ENCODE peak calls at places on chromosome 4, in seven cellular contexts. A is IMR-90, L is mesendoderm, G is neuronal stem cell, O is H9, U is trophoblast cell, Q is H1. H is an unnamed sample.

GRCh38 chr4:11158971-11159370 is 269.7 kb downstream of the HS3ST1 start:
- DNase-seq in U (no peak), A (no peak), G (no peak), O (no peak), Q (no peak), L (no peak), H (no peak)

GRCh38 chr4:121705521-121705920 is 8.7 kb upstream of the ANXA5 start:
- DNase-seq in G (no peak), Q (no peak), O (no peak), A (no peak), L (no peak), U (no peak), H (no peak)

GRCh38 chr4:51930557-51930956 is 87.6 kb downstream of the DCUN1D4 start:
- DNase-seq in L (no peak), Q (no peak), A (no peak), O (no peak), G (no peak), U (no peak), H (peak)

GRCh38 chr4:24743931-24744330 is 51.4 kb upstream of the SOD3 start:
- DNase-seq in G (peak), Q (no peak), O (peak), L (peak), A (peak), U (peak), H (no peak)

GRCh38 chr4:70734971-70735370 is 13.2 kb downstream of the RUFY3 start:
- DNase-seq in O (no peak), G (no peak), L (no peak), U (no peak), A (no peak), Q (no peak), H (no peak)

GRCh38 chr4:7970031-7970946 is 30.6 kb upstream of the AFAP1 start:
- DNase-seq in G (no peak), U (peak), L (peak), Q (no peak), O (no peak), A (peak), H (peak)

GRCh38 chr4:176583278-176583677 is 209.4 kb downstream of the VEGFC start:
- DNase-seq in U (no peak), O (no peak), A (no peak), Q (no peak), G (no peak), L (no peak), H (no peak)

GRCh38 chr4:56871357-56871993 is 36.2 kb upstream of the REST start:
- DNase-seq in L (peak), A (no peak), Q (no peak), G (peak), U (no peak), O (peak), H (no peak)

GRCh38 chr4:28654618-28655017 is 1794.0 kb downstream of the STIM2 start:
- DNase-seq in Q (no peak), U (no peak), A (peak), G (no peak), L (no peak), O (no peak), H (no peak)

GRCh38 chr4:15754323-15754722 is 23.8 kb upstream of the CD38 start:
- DNase-seq in L (no peak), G (no peak), U (no peak), O (no peak), A (peak), Q (no peak), H (peak)

GRCh38 chr4:53601251-53601764 is 10.0 kb upstream of the LNX1 start:
- DNase-seq in Q (peak), U (peak), A (no peak), O (peak), L (peak), G (no peak), H (no peak)

GRCh38 chr4:18406220-18406619 is 384.7 kb upstream of the LCORL start:
- DNase-seq in Q (no peak), O (no peak), L (no peak), G (no peak), U (no peak), A (no peak), H (no peak)

GRCh38 chr4:54568184-54568583 is 89.6 kb upstream of the KIT start:
- DNase-seq in L (no peak), O (no peak), U (peak), A (peak), G (no peak), Q (no peak), H (peak)

GRCh38 chr4:88283661-88284377 is 542 bp downstream of the PPM1K start:
- DNase-seq in A (peak), U (peak), Q (no peak), G (peak), O (peak), L (peak), H (peak)

DNA sequence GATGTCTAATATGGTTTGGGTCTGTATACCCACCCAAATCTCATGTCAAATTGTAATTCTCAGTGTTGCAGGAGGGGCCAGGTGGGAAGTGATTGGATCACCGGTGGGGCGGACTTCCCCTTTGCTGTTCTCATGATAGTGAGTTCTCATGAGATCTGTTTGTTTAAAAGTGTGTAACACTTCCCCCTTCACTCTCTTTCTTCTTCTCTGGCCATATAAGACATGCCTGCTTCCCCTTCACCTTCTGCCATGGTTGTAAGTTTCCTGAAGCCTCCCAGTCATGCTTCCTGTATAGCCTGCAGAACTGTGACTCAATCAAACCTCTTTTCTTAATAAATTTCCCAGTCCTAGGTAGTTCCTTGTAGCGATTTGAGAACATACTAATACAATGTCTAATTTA is 19.7 kb upstream of the SCRG1 start:
- DNase-seq in L (no peak), A (no peak), U (no peak), Q (no peak), O (no peak), G (no peak), H (no peak)
- H2AK5ac ChIP-seq in L (no peak), A (no peak), U (no peak), Q (no peak), O (no peak), G (no peak), H (no peak)

DNA sequence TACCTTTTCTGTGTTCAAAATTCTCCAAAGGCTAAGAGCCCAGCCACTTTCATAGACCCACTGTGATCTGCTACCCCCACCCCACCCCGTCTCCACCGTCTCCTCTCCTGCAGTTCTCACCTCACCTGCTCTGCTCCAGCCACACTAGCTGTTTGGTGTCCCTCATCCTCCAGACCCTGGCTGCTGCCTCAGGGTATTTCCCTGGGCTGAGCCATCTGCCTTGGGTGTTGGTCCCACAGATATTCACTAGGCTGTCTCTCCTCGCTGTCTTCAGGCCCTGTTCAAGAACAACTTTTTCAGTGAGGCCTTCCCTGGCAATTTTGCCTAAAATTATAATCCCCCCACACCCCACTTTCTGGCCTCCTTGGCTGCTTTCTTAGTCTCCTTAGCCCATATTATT is 31.8 kb upstream of the DAPP1 start:
- DNase-seq in O (no peak), A (no peak), Q (no peak), L (no peak), U (peak), G (no peak), H (no peak)
- H2AK5ac ChIP-seq in O (no peak), A (no peak), Q (no peak), L (no peak), U (no peak), G (no peak), H (no peak)

GRCh38 chr4:25743971-25744370 is 88.3 kb downstream of the SLC34A2 start:
- DNase-seq in U (no peak), Q (no peak), L (peak), A (no peak), O (no peak), G (no peak), H (no peak)
- H2AK5ac ChIP-seq in U (no peak), Q (no peak), L (no peak), A (no peak), O (no peak), G (no peak), H (no peak)

GRCh38 chr4:116942315-116942714 is 143.1 kb downstream of the TRAM1L1 start:
- DNase-seq in O (no peak), Q (no peak), U (no peak), G (no peak), L (no peak), A (no peak), H (no peak)
- H2AK5ac ChIP-seq in O (no peak), Q (no peak), U (no peak), G (no peak), L (no peak), A (no peak), H (no peak)

DNA sequence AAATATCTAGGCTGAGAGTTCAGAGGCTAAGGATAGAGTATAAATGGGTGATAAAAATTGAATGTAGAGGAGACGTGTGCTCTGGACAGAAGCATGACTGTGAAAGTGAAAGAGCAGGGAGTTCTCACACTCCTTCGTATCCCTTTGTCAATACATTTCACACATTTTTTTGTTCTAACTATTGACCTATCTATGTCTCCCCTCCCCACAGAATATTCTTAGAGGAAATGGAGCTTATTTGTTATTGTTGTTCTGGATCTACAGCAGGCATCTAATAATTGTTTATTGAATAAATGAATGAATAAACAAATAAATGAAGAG is 57.6 kb downstream of the ENPEP start:
- DNase-seq in Q (no peak), U (no peak), O (no peak), L (no peak), G (no peak), A (peak), H (peak)
- H2AK5ac ChIP-seq in Q (no peak), U (no peak), O (no peak), L (no peak), G (no peak), A (peak), H (no peak)

DNA sequence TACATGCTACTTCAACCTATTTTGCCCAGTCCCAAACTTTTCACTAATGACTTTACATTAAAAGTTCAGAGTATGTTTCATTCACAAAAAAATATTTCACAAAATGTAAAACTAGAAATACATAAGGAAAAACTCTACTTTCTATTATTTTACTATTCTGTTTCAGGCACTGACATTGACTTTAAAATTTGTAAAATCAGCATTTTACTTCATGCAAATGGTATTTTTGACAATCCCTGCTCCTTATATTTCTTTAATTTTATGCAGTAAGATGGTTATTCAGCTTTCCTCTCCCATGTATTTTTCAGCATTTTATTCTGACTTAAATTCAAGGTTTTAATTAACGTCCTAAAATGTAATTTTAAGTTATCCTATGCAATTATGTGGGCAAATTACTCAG is 178.5 kb downstream of the COL25A1 start:
- DNase-seq in A (no peak), L (no peak), G (no peak), Q (no peak), U (no peak), O (no peak), H (no peak)
- H2AK5ac ChIP-seq in A (no peak), L (no peak), G (no peak), Q (no peak), U (no peak), O (no peak), H (no peak)

DNA sequence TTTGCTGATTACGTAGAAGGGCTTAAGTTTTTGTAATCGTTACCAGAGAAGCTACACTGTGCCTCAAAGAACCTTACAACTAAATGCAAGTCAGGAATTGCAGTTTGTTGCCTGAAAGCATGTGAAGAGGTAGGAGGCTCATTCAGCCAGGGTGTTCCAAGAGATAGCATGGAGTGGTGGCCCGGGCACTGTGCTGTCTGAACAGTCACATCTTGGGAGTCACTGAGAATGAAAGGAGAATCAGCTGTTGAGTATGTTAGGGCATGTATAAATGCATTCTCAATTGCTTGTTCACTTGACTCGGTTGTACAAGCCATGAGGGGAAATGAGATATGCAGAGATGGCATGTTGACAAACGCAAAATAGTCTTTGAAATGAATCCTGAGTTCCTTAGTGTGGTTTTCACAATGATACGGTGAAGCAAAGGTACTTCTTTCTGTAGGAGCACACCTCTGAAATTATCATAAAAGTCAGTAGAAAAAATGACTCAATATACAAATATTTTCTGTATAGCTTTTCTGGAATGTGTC is 161.0 kb downstream of the DCTD start:
- DNase-seq in U (no peak), Q (no peak), O (no peak), G (no peak), A (no peak), L (no peak), H (no peak)
- H2AK5ac ChIP-seq in U (no peak), Q (no peak), O (no peak), G (no peak), A (peak), L (no peak), H (no peak)

DNA sequence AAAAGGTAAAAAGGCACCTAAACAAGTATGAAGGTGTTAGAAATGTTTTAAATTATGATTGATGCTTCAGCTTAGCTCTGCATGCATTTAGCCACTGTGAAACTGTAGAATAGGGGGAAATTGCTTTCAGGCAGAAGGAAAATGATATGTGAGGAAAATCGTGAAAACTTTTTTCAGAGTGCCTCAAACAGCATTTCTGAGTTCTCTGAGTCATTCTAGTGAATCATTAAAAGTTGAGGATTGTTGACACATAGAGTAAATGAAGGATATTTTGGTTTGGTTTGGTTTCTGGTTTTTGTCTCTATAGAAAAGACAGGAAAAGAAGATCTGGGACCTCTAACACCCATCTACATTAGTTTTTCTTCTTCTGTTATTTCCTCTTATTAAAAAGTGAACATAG is 332.5 kb upstream of the TRAM1L1 start:
- DNase-seq in O (no peak), A (peak), G (no peak), L (no peak), U (no peak), Q (no peak), H (peak)
- H2AK5ac ChIP-seq in O (no peak), A (no peak), G (no peak), L (no peak), U (no peak), Q (no peak), H (no peak)